ENCODE peak calls at places on chromosomes 3 and 15, in five cellular contexts. D, X, P, F and W are unnamed samples. For H3K4me1 and H3K9me3, the result is how much of the 10 kb centered on the place peaks cover.

GRCh38 chr3:102174312-102174712 is 260.5 kb upstream of the ZPLD1 start:
- DNase-seq in P (no peak), X (no peak), F (no peak), D (no peak), W (no peak)

GRCh38 chr3:16455946-16456345 is 57.6 kb downstream of the RFTN1 start:
- DNase-seq in X (no peak), F (no peak), D (no peak), P (no peak), W (no peak)

GRCh38 chr3:27360113-27361078 is 8.8 kb downstream of the NEK10 start:
- DNase-seq in D (no peak), P (no peak), F (no peak), X (peak), W (no peak)

GRCh38 chr3:158402590-158402989 is 168.4 kb upstream of the MLF1 start:
- DNase-seq in X (no peak), D (no peak), F (no peak), P (no peak), W (no peak)

GRCh38 chr3:107806021-107806420 is 283.3 kb downstream of the BBX start:
- DNase-seq in F (no peak), P (no peak), X (no peak), D (no peak), W (no peak)

GRCh38 chr3:141303481-141304223 is 64.7 kb upstream of the ZBTB38 start:
- DNase-seq in X (peak), P (no peak), D (no peak), F (no peak), W (no peak)

GRCh38 chr3:98784666-98785600 is 21.8 kb downstream of the ST3GAL6 start:
- DNase-seq in P (no peak), F (no peak), D (no peak), X (no peak), W (no peak)

GRCh38 chr3:5563537-5564277 is 376.2 kb downstream of the EDEM1 start:
- DNase-seq in X (no peak), F (no peak), P (no peak), D (no peak), W (peak)

GRCh38 chr3:94612631-94613030 is 549.8 kb downstream of the NSUN3 start:
- DNase-seq in F (no peak), P (no peak), X (no peak), D (no peak), W (no peak)

GRCh38 chr3:168097381-168097780 is 1.7 kb upstream of the GOLIM4 start:
- DNase-seq in F (no peak), D (no peak), P (no peak), X (no peak), W (no peak)

GRCh38 chr3:184543848-184544512 is 17.6 kb upstream of the EPHB3 start:
- DNase-seq in D (peak), P (peak), X (peak), F (peak), W (no peak)

GRCh38 chr15:76431936-76432335 is 95.4 kb downstream of the ISL2 start:
- DNase-seq in P (no peak), X (no peak), D (peak), F (no peak), W (no peak)

GRCh38 chr15:52040167-52040900 is 21.3 kb downstream of the MAPK6 start:
- DNase-seq in D (no peak), F (no peak), X (no peak), P (no peak), W (no peak)

GRCh38 chr3:138097192-138097829 is 18.1 kb downstream of the DZIP1L start:
- DNase-seq in P (no peak), X (peak), F (no peak), D (no peak), W (no peak)

GRCh38 chr3:65483475-65483874 is 555.2 kb downstream of the MAGI1 start:
- DNase-seq in X (no peak), P (peak), D (peak), F (no peak), W (peak)

GRCh38 chr3:158091526-158091925 is 14.7 kb downstream of the SHOX2 start:
- DNase-seq in X (peak), F (no peak), D (no peak), P (no peak), W (no peak)

GRCh38 chr3:185992801-185993467 is 55.1 kb upstream of the TRA2B start:
- DNase-seq in D (no peak), P (no peak), X (no peak), F (no peak), W (no peak)

GRCh38 chr15:64921711-64922110 is 10.0 kb downstream of the ANKDD1A start:
- DNase-seq in X (no peak), D (no peak), F (no peak), P (no peak), W (no peak)

GRCh38 chr15:31606261-31606669 is 279.6 kb downstream of the KLF13 start:
- DNase-seq in X (peak), D (no peak), F (no peak), P (no peak), W (no peak)

GRCh38 chr3:183802989-183803388 is 22.4 kb downstream of the MAP6D1 start:
- DNase-seq in D (no peak), F (no peak), X (no peak), P (no peak), W (no peak)

GRCh38 chr3:151562901-151563300 is 102.0 kb upstream of the IGSF10 start:
- DNase-seq in D (no peak), X (no peak), P (no peak), F (no peak), W (no peak)

GRCh38 chr3:151568095-151568685 is 107.3 kb upstream of the IGSF10 start:
- DNase-seq in F (no peak), X (no peak), P (no peak), D (no peak), W (no peak)

GRCh38 chr3:151564261-151564660 is 103.4 kb upstream of the IGSF10 start:
- DNase-seq in P (no peak), F (no peak), D (no peak), X (no peak), W (no peak)

GRCh38 chr3:151561878-151562277 is 101.0 kb upstream of the IGSF10 start:
- DNase-seq in D (no peak), X (no peak), P (no peak), F (no peak), W (no peak)

DNA sequence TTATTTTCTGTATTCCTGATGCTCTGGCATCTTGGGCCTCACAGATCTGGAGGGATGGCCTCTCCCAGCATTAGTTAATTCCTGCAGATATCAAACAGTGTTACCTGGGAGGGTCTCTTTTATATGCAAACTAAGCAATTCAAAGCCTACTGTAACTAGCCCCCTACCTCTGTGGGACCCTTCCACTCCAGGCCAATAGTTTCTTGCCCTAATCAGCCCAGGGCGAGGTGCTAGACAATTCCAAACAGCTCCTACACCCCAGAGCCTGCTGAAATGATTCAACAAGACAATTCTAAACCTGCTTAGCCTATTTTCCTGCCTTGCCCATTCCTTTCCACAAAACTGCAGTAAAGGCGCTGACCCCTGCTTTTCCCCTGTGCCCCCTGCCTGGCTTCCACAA is 106.6 kb upstream of the IGSF10 start:
- DNase-seq in F (no peak), D (no peak), X (no peak), P (no peak), W (no peak)
- H3K4me1 ChIP-seq in F (under half), D (under half), X (under half), P (under half), W (under half)

GRCh38 chr3:37498126-37499039 is 324.0 kb upstream of the LRRFIP2 start:
- DNase-seq in X (no peak), D (peak), P (no peak), F (no peak), W (no peak)
- H3K9me3 ChIP-seq in X (under half), D (under half), P (under half), F (under half), W (under half)

GRCh38 chr15:73994419-73994883 is at the start of gene PML:
- DNase-seq in F (peak), X (peak), P (peak), D (peak), W (peak)
- H3K4me1 ChIP-seq in F (under half), X (under half), P (under half), D (half or more), W (under half)

DNA sequence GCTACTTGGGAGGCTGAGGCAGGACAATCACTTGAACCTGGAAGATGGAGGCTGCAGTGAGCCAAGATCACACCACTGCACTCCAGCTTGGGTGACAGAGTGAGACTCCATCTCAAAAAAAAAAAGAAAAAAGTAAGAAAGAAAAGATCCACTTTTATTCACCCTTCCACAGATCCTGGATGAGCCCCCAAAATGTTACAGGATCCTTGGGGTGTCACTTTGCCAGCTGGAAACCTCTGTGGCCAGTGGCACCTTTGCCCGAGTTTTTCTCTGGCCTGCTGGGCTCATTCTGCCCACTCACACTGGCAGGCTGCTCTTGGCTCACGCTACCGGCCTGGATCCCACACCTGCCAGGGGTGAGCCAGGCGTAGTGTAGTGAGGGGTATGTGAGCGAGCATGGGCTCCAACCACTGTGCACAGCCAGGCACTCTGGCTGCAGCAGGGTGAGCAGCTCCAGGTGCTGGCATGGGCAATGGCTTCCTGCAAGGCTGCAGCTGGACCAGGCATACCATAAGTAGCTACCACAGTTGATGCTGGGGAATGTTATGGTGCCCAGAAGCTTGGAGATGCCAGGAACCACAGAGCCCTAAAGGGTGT is 57.8 kb upstream of the C15orf39 start:
- DNase-seq in D (no peak), P (no peak), X (no peak), F (no peak), W (no peak)
- H3K9me3 ChIP-seq in D (under half), P (under half), X (under half), F (under half), W (under half)

GRCh38 chr3:178455264-178455663 is 81.0 kb upstream of the KCNMB2 start:
- DNase-seq in D (no peak), X (no peak), F (no peak), P (no peak), W (no peak)
- H3K4me1 ChIP-seq in D (under half), X (under half), F (under half), P (under half), W (under half)